ENCODE peak calls at places on chromosomes 16 and 17, in eight cellular contexts. F, G, A, P, C, X, W and D are unnamed samples.

GRCh38 chr16:53982631-53983042 is 278.7 kb downstream of the FTO start:
- DNase-seq in A (no peak), C (no peak), P (no peak), X (no peak), W (no peak), G (no peak), F (no peak), D (no peak)

GRCh38 chr17:81920612-81921530 is 2.9 kb upstream of the SIRT7 start:
- DNase-seq in P (no peak), X (peak), W (no peak), A (no peak), F (no peak), C (no peak), G (no peak), D (no peak)

GRCh38 chr16:76292218-76292617 is 15.0 kb downstream of the CNTNAP4 start:
- DNase-seq in G (no peak), A (no peak), P (no peak), W (no peak), X (no peak), F (no peak), C (no peak), D (no peak)

GRCh38 chr17:73089322-73089721 is 3.2 kb downstream of the SLC39A11 start:
- DNase-seq in P (no peak), X (no peak), W (no peak), G (no peak), F (no peak), A (no peak), C (no peak), D (no peak)

GRCh38 chr16:57661510-57661909 is 6.6 kb upstream of the ADGRG3 start:
- DNase-seq in G (no peak), A (no peak), X (peak), W (no peak), C (no peak), P (no peak), F (no peak), D (no peak)

GRCh38 chr16:24688359-24688758 is 41.1 kb upstream of the TNRC6A start:
- DNase-seq in A (no peak), W (no peak), C (no peak), F (no peak), P (no peak), X (no peak), G (no peak), D (no peak)

GRCh38 chr17:28570716-28571254 is 539 bp downstream of the PIGS start:
- DNase-seq in W (no peak), P (peak), C (no peak), A (peak), X (no peak), G (peak), F (no peak), D (peak)

GRCh38 chr16:359067-359763 is 6.7 kb upstream of the AXIN1 start:
- DNase-seq in X (peak), A (no peak), C (no peak), G (peak), P (no peak), F (no peak), W (no peak), D (no peak)

GRCh38 chr17:21268596-21269188 is 15.5 kb upstream of the NATD1 start:
- DNase-seq in X (no peak), F (no peak), W (no peak), A (no peak), C (no peak), G (no peak), P (no peak), D (no peak)

GRCh38 chr16:87855852-87856715 is 13.2 kb downstream of the SLC7A5 start:
- DNase-seq in C (peak), A (no peak), F (no peak), W (no peak), X (peak), G (peak), P (no peak), D (no peak)

GRCh38 chr16:54268340-54268739 is 18.2 kb downstream of the IRX3 start:
- DNase-seq in C (no peak), G (no peak), P (no peak), X (no peak), A (no peak), F (no peak), W (no peak), D (no peak)

GRCh38 chr16:14548933-14549788 is 80.9 kb downstream of the PARN start:
- DNase-seq in X (no peak), A (no peak), C (no peak), G (no peak), F (no peak), P (no peak), W (no peak), D (no peak)
- TF ChIP-seq EP300 in X (no peak), A (no peak), C (no peak), G (no peak), F (no peak), P (no peak), W (no peak), D (no peak)

GRCh38 chr16:85138073-85138824 is 26.0 kb upstream of the CIBAR2 start:
- DNase-seq in A (no peak), P (no peak), C (no peak), W (no peak), F (no peak), X (no peak), G (no peak), D (no peak)
- H3K4me3 ChIP-seq in A (no peak), P (no peak), C (no peak), W (peak), F (no peak), X (peak), G (no peak), D (no peak)

GRCh38 chr16:9594047-9594446 is 502.6 kb downstream of the HAPSTR1 start:
- DNase-seq in W (no peak), A (no peak), F (no peak), C (no peak), X (no peak), P (no peak), G (no peak), D (no peak)
- TF ChIP-seq POLR2A in W (no peak), A (no peak), F (no peak), C (no peak), X (no peak), P (no peak), G (no peak), D (no peak)

GRCh38 chr17:4879591-4879990 is 19.7 kb upstream of the C17orf107 start:
- DNase-seq in C (no peak), F (no peak), W (no peak), X (no peak), A (no peak), P (no peak), G (no peak), D (no peak)
- TF ChIP-seq EP300 in C (no peak), F (no peak), W (no peak), X (no peak), A (no peak), P (no peak), G (no peak), D (no peak)

GRCh38 chr16:86618431-86619262 is 40.3 kb downstream of the FOXL1 start:
- DNase-seq in P (peak), W (no peak), C (no peak), G (no peak), X (no peak), F (no peak), A (no peak), D (no peak)
- H3K4me3 ChIP-seq in P (peak), W (no peak), C (no peak), G (no peak), X (peak), F (no peak), A (no peak), D (no peak)

DNA sequence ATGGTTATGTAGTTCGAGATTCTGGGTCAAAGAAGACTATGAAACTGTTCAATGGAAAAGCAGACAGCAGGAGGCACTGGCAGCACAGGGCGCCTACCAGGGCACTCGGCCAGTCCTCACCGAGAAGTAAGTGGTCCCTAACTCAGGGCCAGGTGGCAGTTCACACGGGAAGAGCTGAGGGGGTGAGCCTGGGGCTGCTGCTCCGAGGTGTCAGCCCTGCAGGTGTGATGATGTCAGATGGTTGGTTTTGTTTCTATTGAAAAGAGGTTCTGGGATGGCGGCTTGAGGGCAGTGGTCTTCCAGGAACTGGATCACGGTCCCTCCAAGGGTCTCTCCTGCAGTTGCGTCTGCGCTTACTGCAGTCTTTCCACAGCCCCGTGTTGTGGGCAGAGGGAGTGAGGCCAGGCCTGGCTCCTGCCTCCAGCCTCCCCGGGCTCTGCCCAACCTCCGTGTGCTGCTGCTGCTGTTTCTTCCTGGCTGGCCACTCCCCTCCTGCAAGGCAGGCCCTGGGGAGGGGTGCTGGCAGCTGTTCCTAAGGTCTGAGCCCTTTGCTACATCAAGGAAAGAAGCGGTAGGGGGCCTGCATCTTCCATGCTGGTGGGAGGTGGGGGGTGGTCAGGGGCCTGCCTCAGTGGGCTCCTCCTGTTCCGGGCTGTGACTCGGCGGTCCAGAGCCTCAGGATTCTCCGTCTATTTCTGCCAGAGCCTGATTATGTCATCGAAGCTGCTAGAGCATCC is 22.6 kb downstream of the RNF213 start:
- DNase-seq in G (no peak), X (no peak), P (no peak), W (no peak), A (no peak), F (no peak), C (no peak), D (no peak)
- TF ChIP-seq POLR2A in G (no peak), X (no peak), P (no peak), W (no peak), A (no peak), F (no peak), C (no peak), D (no peak)

DNA sequence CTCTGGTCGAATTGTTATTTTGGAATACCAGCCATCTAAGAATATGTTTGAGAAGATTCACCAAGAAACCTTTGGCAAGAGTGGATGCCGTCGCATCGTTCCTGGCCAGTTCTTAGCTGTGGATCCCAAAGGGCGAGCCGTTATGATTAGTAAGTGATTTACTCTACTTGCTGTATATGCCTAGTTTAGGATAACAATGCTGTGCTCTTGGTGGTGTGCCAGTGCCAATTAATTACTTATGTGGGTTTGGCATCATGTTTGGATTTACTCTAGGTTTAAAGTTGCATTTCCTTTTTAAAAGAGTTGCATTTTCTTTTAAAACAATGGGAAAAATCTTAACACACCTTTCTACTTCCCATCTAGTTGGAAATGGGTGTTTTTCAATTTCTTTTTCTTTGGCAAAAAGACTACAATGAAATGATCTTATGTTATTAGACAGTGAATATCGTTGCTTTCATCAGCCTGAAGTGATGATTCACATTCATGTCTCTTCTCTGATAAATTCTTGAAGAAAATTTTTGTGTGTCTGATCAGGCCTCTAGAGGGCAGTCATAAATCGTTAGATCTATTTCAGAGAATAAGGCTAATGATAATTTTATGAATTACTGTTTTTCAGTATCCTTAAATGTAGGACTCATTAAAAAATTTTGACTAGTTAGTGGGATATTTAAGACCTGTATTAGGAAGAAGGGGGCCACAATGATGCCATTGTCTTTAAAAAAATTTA is 5.6 kb downstream of the SF3B3 start:
- DNase-seq in X (no peak), F (no peak), W (no peak), C (no peak), A (peak), G (no peak), P (peak), D (no peak)
- TF ChIP-seq EP300 in X (no peak), F (no peak), W (no peak), C (no peak), A (no peak), G (no peak), P (no peak), D (no peak)

DNA sequence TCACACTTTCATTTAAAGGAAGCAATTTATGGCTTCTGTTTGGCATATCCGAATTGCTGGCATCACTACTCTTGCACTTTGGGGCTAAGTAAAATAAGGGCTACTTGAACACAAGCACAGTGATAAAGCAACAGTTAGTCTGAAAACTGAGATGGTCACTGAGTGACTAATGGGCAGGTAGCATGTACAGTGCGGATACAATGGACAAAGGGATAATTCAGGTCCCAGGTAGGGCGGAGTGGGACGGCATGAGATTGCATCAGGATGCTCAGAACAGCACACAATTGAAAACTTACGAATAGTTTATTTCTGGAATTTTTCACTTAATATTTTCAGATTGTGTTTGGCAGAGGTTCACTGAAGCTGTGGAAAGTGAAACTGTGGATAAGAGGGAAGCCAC is 9.2 kb upstream of the SMIM36 start:
- DNase-seq in C (no peak), F (no peak), W (no peak), X (no peak), P (no peak), A (no peak), G (no peak), D (no peak)
- H3K4me3 ChIP-seq in C (no peak), F (no peak), W (no peak), X (no peak), P (no peak), A (no peak), G (no peak), D (no peak)

DNA sequence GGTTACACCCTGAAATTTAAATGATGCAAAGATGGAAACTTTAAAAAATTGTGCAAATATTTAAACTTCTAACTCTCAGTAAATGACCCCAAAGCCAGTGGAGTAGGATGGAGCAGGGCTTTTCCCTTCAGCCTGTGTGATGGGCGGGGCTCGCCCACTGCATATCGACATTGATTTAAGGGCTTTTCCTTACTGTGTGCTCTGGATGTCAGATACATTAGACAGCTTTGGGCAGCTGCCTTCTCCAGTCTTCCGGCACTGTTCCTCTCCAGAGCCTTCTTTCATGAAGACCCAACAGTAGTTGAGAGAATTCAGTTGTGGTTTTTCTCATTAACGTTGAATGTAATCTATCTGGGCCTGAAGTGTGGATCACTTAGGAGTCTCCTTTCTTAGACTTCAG is 100.0 kb downstream of the SPECC1 start:
- DNase-seq in X (no peak), P (no peak), G (no peak), C (no peak), W (no peak), A (no peak), F (no peak), D (no peak)
- TF ChIP-seq POLR2A in X (no peak), P (no peak), G (no peak), C (no peak), W (no peak), A (no peak), F (no peak), D (no peak)

GRCh38 chr16:89828870-89829629 is 775 bp downstream of the SPIRE2 start:
- DNase-seq in A (no peak), P (no peak), C (no peak), F (no peak), G (no peak), X (no peak), W (no peak), D (no peak)
- TF ChIP-seq EP300 in A (no peak), P (no peak), C (no peak), F (no peak), G (no peak), X (no peak), W (no peak), D (no peak)